ENCODE peak calls at places on chromosomes 11 and 22, in five cellular contexts. W is IMR-90, H is neuronal stem cell, K is trophoblast cell, R is mesenchymal stem cell. D is an unnamed sample.

GRCh38 chr11:79809487-79809886 is 368.7 kb upstream of the TENM4 start:
- DNase-seq in W (no peak), H (no peak), K (no peak), R (no peak), D (no peak)

GRCh38 chr11:117941163-117941707 is 12.0 kb upstream of the TMPRSS13 start:
- DNase-seq in W (no peak), H (no peak), K (peak), R (no peak), D (no peak)

GRCh38 chr11:93031386-93031785 is 61.9 kb downstream of the MTNR1B start:
- DNase-seq in W (peak), H (no peak), K (peak), R (no peak), D (peak)

GRCh38 chr11:130003717-130004001 is 1.0 kb upstream of the PRDM10 start:
- DNase-seq in W (no peak), H (no peak), K (no peak), R (no peak), D (no peak)

GRCh38 chr11:73883856-73884255 is 7.1 kb downstream of the PAAF1 start:
- DNase-seq in W (no peak), H (no peak), K (no peak), R (no peak), D (no peak)

GRCh38 chr22:25970348-25970995 is 198.8 kb upstream of the SEZ6L start:
- DNase-seq in W (no peak), H (peak), K (no peak), R (no peak), D (peak)

GRCh38 chr11:32079511-32079910 is 11.4 kb upstream of the RCN1 start:
- DNase-seq in W (no peak), H (no peak), K (no peak), R (no peak), D (no peak)

GRCh38 chr11:124762624-124763155 is 600 bp upstream of the ESAM start:
- DNase-seq in W (no peak), H (no peak), K (no peak), R (no peak), D (peak)

GRCh38 chr11:129145276-129145675 is 46.8 kb downstream of the ARHGAP32 start:
- DNase-seq in W (no peak), H (no peak), K (no peak), R (no peak), D (no peak)

GRCh38 chr22:36285017-36285416 is 32.1 kb downstream of the APOL1 start:
- DNase-seq in W (no peak), H (no peak), K (no peak), R (no peak), D (no peak)

GRCh38 chr11:123168955-123169484 is 26.0 kb downstream of the CLMP start:
- DNase-seq in W (no peak), H (no peak), K (no peak), R (no peak), D (no peak)

GRCh38 chr11:123169821-123170220 is 25.2 kb downstream of the CLMP start:
- DNase-seq in W (no peak), H (no peak), K (no peak), R (no peak), D (no peak)

GRCh38 chr11:123168236-123168635 is 26.8 kb downstream of the CLMP start:
- DNase-seq in W (no peak), H (no peak), K (no peak), R (peak), D (no peak)

GRCh38 chr11:123173040-123173855 is 21.8 kb downstream of the CLMP start:
- DNase-seq in W (peak), H (no peak), K (peak), R (peak), D (no peak)

GRCh38 chr11:123170929-123171328 is 24.1 kb downstream of the CLMP start:
- DNase-seq in W (no peak), H (no peak), K (no peak), R (no peak), D (no peak)
- H2AK5ac ChIP-seq in W (peak), H (no peak), K (peak), R (no peak), D (no peak)

GRCh38 chr22:49598338-49598737 is 229.3 kb downstream of the BRD1 start:
- DNase-seq in W (no peak), H (no peak), K (no peak), R (no peak), D (no peak)
- H2AK5ac ChIP-seq in W (no peak), H (no peak), K (no peak), R (no peak), D (no peak)

DNA sequence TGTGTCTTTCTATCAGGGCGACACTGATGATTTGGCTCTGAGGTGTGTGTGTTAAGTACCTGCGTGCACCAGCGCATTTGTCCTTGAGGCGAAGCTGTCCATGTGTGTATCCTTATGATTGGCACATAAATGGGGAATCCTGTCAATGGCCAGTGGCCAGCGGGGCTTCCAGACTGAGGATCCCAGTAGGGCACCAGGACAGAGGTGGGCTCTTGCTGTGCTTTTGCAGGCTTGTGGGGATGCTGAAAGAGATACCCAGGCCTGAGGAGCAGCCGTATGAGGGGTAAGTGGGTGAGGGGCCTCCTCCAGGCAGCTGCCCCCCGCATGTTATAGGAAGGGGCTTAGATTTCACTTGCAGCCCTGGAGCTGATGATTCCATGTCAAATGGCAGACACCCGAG is 156.8 kb downstream of the ST3GAL4 start:
- DNase-seq in W (no peak), H (no peak), K (no peak), R (no peak), D (no peak)
- H2AK5ac ChIP-seq in W (no peak), H (no peak), K (no peak), R (no peak), D (no peak)

GRCh38 chr22:23579870-23580585 is at the start of gene IGLL1:
- DNase-seq in W (no peak), H (no peak), K (no peak), R (no peak), D (no peak)
- H2AK5ac ChIP-seq in W (no peak), H (peak), K (no peak), R (no peak), D (no peak)

GRCh38 chr11:70643642-70644041 is 245.3 kb downstream of the CTTN start:
- DNase-seq in W (no peak), H (no peak), K (no peak), R (no peak), D (no peak)

GRCh38 chr11:70644343-70645060 is 246.2 kb downstream of the CTTN start:
- DNase-seq in W (no peak), H (no peak), K (no peak), R (no peak), D (no peak)

GRCh38 chr11:70647188-70648166 is 249.1 kb downstream of the CTTN start:
- DNase-seq in W (no peak), H (no peak), K (no peak), R (no peak), D (peak)

GRCh38 chr11:70646272-70647049 is 248.1 kb downstream of the CTTN start:
- DNase-seq in W (no peak), H (no peak), K (no peak), R (no peak), D (no peak)

GRCh38 chr11:70645537-70645936 is 247.2 kb downstream of the CTTN start:
- DNase-seq in W (no peak), H (no peak), K (no peak), R (no peak), D (no peak)
- H2AK5ac ChIP-seq in W (no peak), H (peak), K (no peak), R (no peak), D (no peak)

GRCh38 chr22:23089010-23089409 is 18.7 kb downstream of the GNAZ start:
- DNase-seq in W (no peak), H (no peak), K (no peak), R (no peak), D (no peak)
- H2AK5ac ChIP-seq in W (no peak), H (no peak), K (no peak), R (no peak), D (no peak)

GRCh38 chr11:111344032-111344431 is 35.0 kb downstream of the POU2AF1 start:
- DNase-seq in W (peak), H (no peak), K (no peak), R (peak), D (no peak)
- H2AK5ac ChIP-seq in W (no peak), H (no peak), K (no peak), R (no peak), D (no peak)

GRCh38 chr11:14388352-14388751 is 29.4 kb upstream of the RRAS2 start:
- DNase-seq in W (peak), H (no peak), K (no peak), R (no peak), D (no peak)
- H2AK5ac ChIP-seq in W (no peak), H (no peak), K (no peak), R (peak), D (no peak)

DNA sequence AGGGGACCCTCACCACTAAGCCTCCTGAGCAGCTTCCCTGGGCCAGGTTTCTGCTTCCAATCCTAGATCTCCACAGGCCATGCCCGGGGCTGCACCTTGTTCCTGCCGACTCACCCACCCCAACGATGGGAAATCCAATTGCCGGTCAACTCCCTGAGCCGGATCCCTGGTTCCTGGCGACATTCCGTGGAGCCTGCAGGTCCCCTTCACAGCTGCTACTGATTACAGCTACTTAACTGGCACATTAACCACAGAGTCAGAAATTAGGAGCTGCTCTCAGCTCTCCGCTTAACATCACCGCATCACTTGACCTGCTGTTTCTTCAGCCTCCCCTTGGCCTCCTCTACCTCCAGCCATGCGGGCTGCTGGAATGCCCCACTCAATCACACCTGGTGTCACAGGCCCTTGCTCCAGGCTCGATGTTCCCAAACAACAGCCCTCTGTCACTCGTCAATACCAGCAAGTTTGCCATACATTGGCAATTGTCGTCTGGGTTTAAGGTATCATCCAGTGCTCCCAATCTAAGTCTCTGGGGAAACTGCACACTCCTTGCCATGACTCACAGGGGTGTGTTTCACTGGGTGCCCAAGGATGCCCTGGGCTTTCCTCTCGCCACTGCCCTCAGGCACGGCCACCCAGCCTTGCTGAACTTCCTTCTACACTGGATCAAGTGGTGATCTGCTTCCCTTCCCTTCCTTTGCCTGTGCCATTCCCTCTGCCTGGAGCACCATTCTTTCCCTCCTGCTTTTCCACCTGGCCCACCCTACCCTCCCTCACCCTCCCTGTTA is 181.0 kb downstream of the MN1 start:
- DNase-seq in W (no peak), H (no peak), K (peak), R (no peak), D (no peak)
- H2AK5ac ChIP-seq in W (no peak), H (peak), K (no peak), R (peak), D (no peak)

GRCh38 chr11:68003846-68004550 is at the start of gene UNC93B1:
- DNase-seq in W (peak), H (peak), K (peak), R (peak), D (peak)
- H2AK5ac ChIP-seq in W (peak), H (peak), K (peak), R (no peak), D (no peak)